ENCODE peak calls at places on chromosomes 4 and X, in eight cellular contexts. One of them, this sample, is unnamed.
A peak's percentile ranks its signal among the peaks of the same experiment; 100 is the strongest.

GRCh38 chr4:186829740-186830449 is 106.2 kb upstream of the FAT1 start:
- DNase-seq in colonic mucosa: no peak
- DNase-seq in A673: no peak
- DNase-seq in uterus: no peak
- DNase-seq in upper lobe of right lung: no peak
- DNase-seq in pancreas: no peak
- DNase-seq in IMR-90: peak; percentile 98
- DNase-seq in heart right ventricle: no peak
- DNase-seq in this sample: no peak

GRCh38 chrX:106039920-106040319 is 1.4 kb upstream of the SERPINA7 start:
- DNase-seq in colonic mucosa: peak; percentile 19
- DNase-seq in A673: no peak
- DNase-seq in uterus: no peak
- DNase-seq in upper lobe of right lung: no peak
- DNase-seq in pancreas: no peak
- DNase-seq in IMR-90: no peak
- DNase-seq in heart right ventricle: no peak
- DNase-seq in this sample: no peak

GRCh38 chr4:140691369-140691768 is 64.8 kb downstream of the TBC1D9 start:
- DNase-seq in colonic mucosa: no peak
- DNase-seq in A673: no peak
- DNase-seq in uterus: no peak
- DNase-seq in upper lobe of right lung: no peak
- DNase-seq in pancreas: no peak
- DNase-seq in IMR-90: peak; percentile 62
- DNase-seq in heart right ventricle: no peak
- DNase-seq in this sample: no peak

GRCh38 chr4:128275351-128275750 is 12.3 kb downstream of the PGRMC2 start:
- DNase-seq in colonic mucosa: no peak
- DNase-seq in A673: no peak
- DNase-seq in uterus: no peak
- DNase-seq in upper lobe of right lung: no peak
- DNase-seq in pancreas: no peak
- DNase-seq in IMR-90: peak; percentile 67
- DNase-seq in heart right ventricle: no peak
- DNase-seq in this sample: no peak

GRCh38 chr4:57077550-57078311 is 32.5 kb downstream of the IGFBP7 start:
- DNase-seq in colonic mucosa: no peak
- DNase-seq in A673: no peak
- DNase-seq in uterus: no peak
- DNase-seq in upper lobe of right lung: no peak
- DNase-seq in pancreas: no peak
- DNase-seq in IMR-90: peak; percentile 79
- DNase-seq in heart right ventricle: no peak
- DNase-seq in this sample: no peak

GRCh38 chrX:20244936-20245335 is 21.8 kb downstream of the RPS6KA3 start:
- DNase-seq in colonic mucosa: no peak
- DNase-seq in A673: no peak
- DNase-seq in uterus: peak; percentile 32
- DNase-seq in upper lobe of right lung: no peak
- DNase-seq in pancreas: no peak
- DNase-seq in IMR-90: peak; percentile 20
- DNase-seq in heart right ventricle: no peak
- DNase-seq in this sample: no peak

GRCh38 chr4:128635141-128635911 is 174.2 kb upstream of the JADE1 start:
- DNase-seq in colonic mucosa: no peak
- DNase-seq in A673: no peak
- DNase-seq in uterus: no peak
- DNase-seq in upper lobe of right lung: peak; percentile 86
- DNase-seq in pancreas: peak; percentile 96
- DNase-seq in IMR-90: peak; percentile 55
- DNase-seq in heart right ventricle: peak; percentile 88
- DNase-seq in this sample: no peak

GRCh38 chr4:156475322-156475721 is 496.3 kb downstream of the PDGFC start:
- DNase-seq in colonic mucosa: no peak
- DNase-seq in A673: peak; percentile 80
- DNase-seq in uterus: no peak
- DNase-seq in upper lobe of right lung: no peak
- DNase-seq in pancreas: no peak
- DNase-seq in IMR-90: peak; percentile 76
- DNase-seq in heart right ventricle: no peak
- DNase-seq in this sample: no peak

GRCh38 chrX:154056739-154057367 is 37.2 kb upstream of the IRAK1 start:
- DNase-seq in colonic mucosa: no peak
- DNase-seq in A673: no peak
- DNase-seq in uterus: no peak
- DNase-seq in upper lobe of right lung: no peak
- DNase-seq in pancreas: no peak
- DNase-seq in IMR-90: peak; percentile 20
- DNase-seq in heart right ventricle: no peak
- DNase-seq in this sample: no peak

GRCh38 chr4:54192811-54193210 is 36.3 kb upstream of the PDGFRA start:
- DNase-seq in colonic mucosa: no peak
- DNase-seq in A673: no peak
- DNase-seq in uterus: no peak
- DNase-seq in upper lobe of right lung: no peak
- DNase-seq in pancreas: no peak
- DNase-seq in IMR-90: no peak
- DNase-seq in heart right ventricle: no peak
- DNase-seq in this sample: no peak

GRCh38 chrX:151488677-151489076 is 74.8 kb upstream of the PASD1 start:
- DNase-seq in colonic mucosa: no peak
- DNase-seq in A673: peak; percentile 27
- DNase-seq in uterus: no peak
- DNase-seq in upper lobe of right lung: no peak
- DNase-seq in pancreas: no peak
- DNase-seq in IMR-90: no peak
- DNase-seq in heart right ventricle: no peak
- DNase-seq in this sample: no peak

DNA sequence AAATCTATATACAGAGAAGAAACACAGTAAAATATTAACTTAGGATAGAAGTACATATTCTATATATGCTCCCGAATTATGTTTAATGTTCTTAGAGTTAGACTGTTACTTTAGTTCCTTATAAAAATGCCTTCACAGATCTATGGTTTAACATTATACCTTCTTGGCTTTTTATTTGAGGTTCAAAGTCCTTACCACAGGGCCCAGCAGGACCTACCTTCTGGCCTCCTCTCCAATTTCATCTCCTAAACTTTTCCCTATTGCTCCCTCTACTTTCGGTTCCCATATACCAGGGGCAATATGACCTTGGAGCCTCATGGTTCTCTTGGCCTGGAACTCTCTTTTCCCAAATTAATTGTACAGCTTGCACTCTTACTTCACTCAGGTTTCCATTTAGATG is 11.8 kb downstream of the ANKRD37 start:
- DNase-seq in colonic mucosa: no peak
- DNase-seq in A673: no peak
- DNase-seq in uterus: no peak
- DNase-seq in upper lobe of right lung: no peak
- DNase-seq in pancreas: no peak
- DNase-seq in IMR-90: no peak
- DNase-seq in heart right ventricle: no peak
- DNase-seq in this sample: no peak
- H3K4me1 ChIP-seq in colonic mucosa: no peaks in the 10 kb centered on the region
- H3K4me1 ChIP-seq in A673: no peaks in the 10 kb centered on the region
- H3K4me1 ChIP-seq in uterus: no peaks in the 10 kb centered on the region
- H3K4me1 ChIP-seq in upper lobe of right lung: no peaks in the 10 kb centered on the region
- H3K4me1 ChIP-seq in pancreas: peaks cover 4% of the 10 kb centered on the region
- H3K4me1 ChIP-seq in IMR-90: peaks cover 1% of the 10 kb centered on the region
- H3K4me1 ChIP-seq in heart right ventricle: peaks cover 6% of the 10 kb centered on the region
- H3K4me1 ChIP-seq in this sample: peaks cover 8% of the 10 kb centered on the region

GRCh38 chr4:158810487-158811215 is 41.8 kb downstream of the FNIP2 start:
- DNase-seq in colonic mucosa: peak; percentile 72
- DNase-seq in A673: peak; percentile 36
- DNase-seq in uterus: peak; percentile 69
- DNase-seq in upper lobe of right lung: no peak
- DNase-seq in pancreas: peak; percentile 40
- DNase-seq in IMR-90: peak; percentile 98
- DNase-seq in heart right ventricle: peak; percentile 77
- DNase-seq in this sample: peak; percentile 75
- H3K4me3 ChIP-seq in colonic mucosa: no peak overlapping the region
- H3K4me3 ChIP-seq in A673: no peak overlapping the region
- H3K4me3 ChIP-seq in uterus: no peak overlapping the region
- H3K4me3 ChIP-seq in upper lobe of right lung: no peak overlapping the region
- H3K4me3 ChIP-seq in pancreas: no peak overlapping the region
- H3K4me3 ChIP-seq in IMR-90: no peak overlapping the region
- H3K4me3 ChIP-seq in heart right ventricle: peak overlapping the region; percentile 10
- H3K4me3 ChIP-seq in this sample: peak overlapping the region; percentile 39

GRCh38 chr4:6527259-6527658 is 47.7 kb upstream of the MAN2B2 start:
- DNase-seq in colonic mucosa: no peak
- DNase-seq in A673: no peak
- DNase-seq in uterus: no peak
- DNase-seq in upper lobe of right lung: no peak
- DNase-seq in pancreas: no peak
- DNase-seq in IMR-90: no peak
- DNase-seq in heart right ventricle: no peak
- DNase-seq in this sample: no peak
- H3K27ac ChIP-seq in colonic mucosa: no peak overlapping the region
- H3K27ac ChIP-seq in A673: no peak overlapping the region
- H3K27ac ChIP-seq in uterus: no peak overlapping the region
- H3K27ac ChIP-seq in upper lobe of right lung: no peak overlapping the region
- H3K27ac ChIP-seq in pancreas: no peak overlapping the region
- H3K27ac ChIP-seq in IMR-90: no peak overlapping the region
- H3K27ac ChIP-seq in heart right ventricle: no peak overlapping the region
- H3K27ac ChIP-seq in this sample: no peak overlapping the region

DNA sequence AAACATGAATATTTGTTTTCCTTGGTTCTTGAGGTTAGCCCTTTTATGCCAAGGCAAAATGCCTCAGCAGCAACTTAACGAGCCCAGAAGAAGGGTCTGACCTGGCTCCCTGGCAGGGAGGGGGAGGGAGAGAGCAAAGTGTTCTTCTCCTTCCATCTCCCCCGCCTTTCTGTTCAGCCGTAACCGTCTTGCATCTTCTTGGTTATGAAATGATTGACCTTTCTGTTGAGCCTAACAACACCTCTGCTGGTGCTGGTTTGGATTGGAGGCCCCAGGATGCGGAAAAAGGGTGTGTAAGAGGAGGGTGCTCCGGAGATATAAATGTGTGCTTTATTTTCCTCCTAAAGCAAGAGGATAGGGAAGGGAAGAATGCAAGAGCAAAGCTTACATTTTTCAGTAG is 44.7 kb downstream of the PTTG2 start:
- DNase-seq in colonic mucosa: no peak
- DNase-seq in A673: no peak
- DNase-seq in uterus: peak; percentile 54
- DNase-seq in upper lobe of right lung: no peak
- DNase-seq in pancreas: no peak
- DNase-seq in IMR-90: no peak
- DNase-seq in heart right ventricle: no peak
- DNase-seq in this sample: no peak
- H3K4me1 ChIP-seq in colonic mucosa: no peaks in the 10 kb centered on the region
- H3K4me1 ChIP-seq in A673: peaks cover 9% of the 10 kb centered on the region
- H3K4me1 ChIP-seq in uterus: no peaks in the 10 kb centered on the region
- H3K4me1 ChIP-seq in upper lobe of right lung: no peaks in the 10 kb centered on the region
- H3K4me1 ChIP-seq in pancreas: peaks cover 8% of the 10 kb centered on the region
- H3K4me1 ChIP-seq in IMR-90: peaks cover 17% of the 10 kb centered on the region
- H3K4me1 ChIP-seq in heart right ventricle: peaks cover 55% of the 10 kb centered on the region
- H3K4me1 ChIP-seq in this sample: peaks cover 36% of the 10 kb centered on the region